ENCODE peak calls at places on chromosome 4, in seven cellular contexts. J is GM13977; X is fibroblast of the aortic adventitia; V is AG04449; O is CD8-positive, alpha-beta T cell; A is tibial nerve; K is type B pancreatic cell. G is an unnamed sample.

GRCh38 chr4:96787766-96788165 is 947.9 kb downstream of the PDHA2 start:
- DNase-seq in J (no peak), X (no peak), V (no peak), O (no peak), A (no peak), K (no peak), G (no peak)

GRCh38 chr4:113468165-113469022 is 293.1 kb downstream of the CAMK2D start:
- DNase-seq in J (no peak), X (peak; percentile 100), V (peak; percentile 99), O (no peak), A (peak; percentile 82), K (no peak), G (peak; percentile 51)

GRCh38 chr4:2843909-2844584 is 403 bp downstream of the ADD1 start:
- DNase-seq in J (peak; percentile 53), X (no peak), V (no peak), O (no peak), A (no peak), K (no peak), G (no peak)

GRCh38 chr4:133741766-133742165 is 459.8 kb downstream of the PABPC4L start:
- DNase-seq in J (no peak), X (no peak), V (no peak), O (no peak), A (no peak), K (no peak), G (no peak)

GRCh38 chr4:478373-478772 is 20.6 kb downstream of the ZNF721 start:
- DNase-seq in J (no peak), X (peak; percentile 9), V (no peak), O (no peak), A (no peak), K (no peak), G (no peak)

GRCh38 chr4:119962631-119963030 is 104.0 kb downstream of the MAD2L1 start:
- DNase-seq in J (no peak), X (no peak), V (no peak), O (no peak), A (no peak), K (no peak), G (no peak)

GRCh38 chr4:8320386-8320750 is 50.8 kb downstream of the HTRA3 start:
- DNase-seq in J (no peak), X (no peak), V (no peak), O (no peak), A (no peak), K (peak; percentile 47), G (no peak)

GRCh38 chr4:112516401-112517066 is 554 bp upstream of the NEUROG2 start:
- DNase-seq in J (peak; percentile 86), X (no peak), V (no peak), O (no peak), A (no peak), K (no peak), G (no peak)

GRCh38 chr4:83646538-83646937 is 110.6 kb downstream of the GPAT3 start:
- DNase-seq in J (no peak), X (no peak), V (no peak), O (no peak), A (no peak), K (no peak), G (no peak)

GRCh38 chr4:169311643-169312365 is 41.0 kb upstream of the SH3RF1 start:
- DNase-seq in J (peak; percentile 56), X (peak; percentile 70), V (no peak), O (no peak), A (peak; percentile 36), K (no peak), G (no peak)

GRCh38 chr4:127047930-127048329 is 584.8 kb upstream of the INTU start:
- DNase-seq in J (no peak), X (peak; percentile 65), V (no peak), O (no peak), A (no peak), K (no peak), G (no peak)

GRCh38 chr4:6087669-6088068 is 69.4 kb upstream of the C4orf50 start:
- DNase-seq in J (no peak), X (peak; percentile 2), V (no peak), O (no peak), A (no peak), K (no peak), G (no peak)

GRCh38 chr4:83905952-83906351 is 370.0 kb downstream of the GPAT3 start:
- DNase-seq in J (no peak), X (no peak), V (no peak), O (no peak), A (no peak), K (no peak), G (no peak)

GRCh38 chr4:11424000-11424399 is 4.7 kb downstream of the HS3ST1 start:
- DNase-seq in J (peak; percentile 63), X (peak; percentile 30), V (no peak), O (no peak), A (peak; percentile 20), K (no peak), G (no peak)

GRCh38 chr4:107453987-107454386 is 266.0 kb downstream of the PAPSS1 start:
- DNase-seq in J (no peak), X (no peak), V (no peak), O (no peak), A (no peak), K (no peak), G (no peak)

GRCh38 chr4:82284475-82284857 is 89.3 kb downstream of the HNRNPD start:
- DNase-seq in J (no peak), X (no peak), V (no peak), O (no peak), A (no peak), K (no peak), G (no peak)

GRCh38 chr4:98468744-98469143 is 189.7 kb downstream of the TSPAN5 start:
- DNase-seq in J (no peak), X (peak; percentile 67), V (no peak), O (no peak), A (no peak), K (no peak), G (no peak)

GRCh38 chr4:189049682-189050081 is 891.0 kb upstream of the FRG1 start:
- DNase-seq in J (no peak), X (no peak), V (no peak), O (no peak), A (no peak), K (no peak), G (no peak)

GRCh38 chr4:89099034-89099433 is 12.3 kb upstream of the TIGD2 start:
- DNase-seq in J (no peak), X (no peak), V (no peak), O (no peak), A (no peak), K (no peak), G (no peak)

GRCh38 chr4:8818063-8818881 is 53.4 kb downstream of the HMX1 start:
- DNase-seq in J (no peak), X (no peak), V (no peak), O (no peak), A (no peak), K (peak; percentile 57), G (peak; percentile 15)

GRCh38 chr4:169208090-169208455 is 62.7 kb downstream of the SH3RF1 start:
- DNase-seq in J (no peak), X (no peak), V (no peak), O (no peak), A (no peak), K (no peak), G (no peak)

GRCh38 chr4:54213812-54214211 is 15.3 kb upstream of the PDGFRA start:
- DNase-seq in J (no peak), X (peak; percentile 76), V (no peak), O (no peak), A (no peak), K (no peak), G (no peak)
- TF ChIP-seq CTCF in J (no peak), X (no peak), V (no peak), O (no peak), A (no peak), K (no peak), G (no peak)

GRCh38 chr4:153542131-153542530 is 76.0 kb downstream of the TMEM131L start:
- DNase-seq in J (no peak), X (no peak), V (no peak), O (no peak), A (no peak), K (no peak), G (no peak)

GRCh38 chr4:153543351-153543750 is 77.2 kb downstream of the TMEM131L start:
- DNase-seq in J (no peak), X (no peak), V (no peak), O (no peak), A (no peak), K (no peak), G (no peak)

GRCh38 chr4:153545822-153546221 is 79.7 kb downstream of the TMEM131L start:
- DNase-seq in J (no peak), X (no peak), V (no peak), O (no peak), A (no peak), K (no peak), G (no peak)

GRCh38 chr4:153541426-153542096 is 75.4 kb downstream of the TMEM131L start:
- DNase-seq in J (no peak), X (peak; percentile 88), V (peak; percentile 82), O (no peak), A (no peak), K (no peak), G (no peak)

GRCh38 chr4:153542835-153543234 is 76.7 kb downstream of the TMEM131L start:
- DNase-seq in J (no peak), X (no peak), V (no peak), O (no peak), A (no peak), K (no peak), G (no peak)
- TF ChIP-seq CTCF in J (peak; percentile 42), X (no peak), V (no peak), O (peak; percentile 38), A (no peak), K (peak; percentile 47), G (peak; percentile 49)

DNA sequence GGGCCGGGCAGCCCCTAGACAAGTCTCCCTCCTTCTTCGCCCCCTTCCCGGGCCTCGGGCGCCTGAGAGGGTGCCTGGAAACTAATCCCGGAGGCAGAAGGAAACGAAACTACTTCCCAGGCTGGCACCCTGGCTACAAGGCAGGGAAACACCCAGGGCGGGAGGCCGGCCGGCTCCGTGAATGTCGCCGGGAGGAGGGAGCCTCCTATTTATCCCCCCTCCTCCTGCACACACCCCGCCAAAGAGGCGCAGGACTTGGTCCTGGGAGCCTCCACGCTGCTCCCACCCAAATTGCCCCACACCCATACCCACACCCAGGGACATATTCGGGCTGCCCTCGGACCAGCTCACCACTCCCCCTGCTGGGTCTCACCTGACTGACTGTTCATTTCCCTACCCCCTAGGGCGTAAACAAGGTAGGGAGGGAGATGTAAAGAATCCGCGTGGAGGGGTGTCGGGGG is at the start of gene BTC:
- DNase-seq in J (peak; percentile 24), X (peak; percentile 7), V (no peak), O (no peak), A (no peak), K (peak; percentile 65), G (no peak)
- TF ChIP-seq CTCF in J (no peak), X (peak; percentile 30), V (no peak), O (no peak), A (no peak), K (peak; percentile 51), G (no peak)

GRCh38 chr4:102827674-102828496 is 534 bp upstream of the UBE2D3 start:
- DNase-seq in J (peak; percentile 87), X (peak; percentile 100), V (peak; percentile 100), O (peak; percentile 96), A (peak; percentile 99), K (peak; percentile 96), G (peak; percentile 100)
- TF ChIP-seq CTCF in J (peak; percentile 16), X (no peak), V (no peak), O (no peak), A (no peak), K (no peak), G (no peak)

G was measured in CD14-positive monocyte.